ENCODE peak calls at places on chromosomes 16 and 17, in five cellular contexts. B, C, T, S and Y are unnamed samples.

GRCh38 chr16:27503662-27504061 is 46.1 kb downstream of the GTF3C1 start:
- DNase-seq in B (no peak), C (no peak), T (no peak), S (no peak), Y (no peak)

GRCh38 chr16:65713409-65713808 is 591.5 kb upstream of the CDH11 start:
- DNase-seq in B (no peak), C (no peak), T (no peak), S (no peak), Y (no peak)

GRCh38 chr16:17497648-17498047 is 26.9 kb upstream of the XYLT1 start:
- DNase-seq in B (no peak), C (no peak), T (no peak), S (no peak), Y (no peak)

GRCh38 chr16:50165473-50165872 is 12.4 kb downstream of the TENT4B start:
- DNase-seq in B (no peak), C (no peak), T (no peak), S (no peak), Y (no peak)

GRCh38 chr17:28657756-28658155 is 4.0 kb downstream of the SDF2 start:
- DNase-seq in B (no peak), C (no peak), T (no peak), S (no peak), Y (no peak)

GRCh38 chr17:60676758-60677307 is 818 bp upstream of the BCAS3 start:
- DNase-seq in B (no peak), C (no peak), T (no peak), S (no peak), Y (no peak)

GRCh38 chr17:66441012-66441703 is 138.7 kb downstream of the PRKCA start:
- DNase-seq in B (no peak), C (no peak), T (no peak), S (no peak), Y (no peak)

GRCh38 chr16:11150190-11150589 is 105.8 kb downstream of the SOCS1 start:
- DNase-seq in B (no peak), C (no peak), T (no peak), S (no peak), Y (no peak)

GRCh38 chr16:87723224-87723619 is 42.6 kb downstream of the KLHDC4 start:
- DNase-seq in B (peak; percentile 84), C (peak; percentile 77), T (no peak), S (peak; percentile 34), Y (peak; percentile 51)

GRCh38 chr17:7684856-7685532 is 2.3 kb downstream of the TP53 start:
- DNase-seq in B (no peak), C (no peak), T (no peak), S (no peak), Y (no peak)

GRCh38 chr16:3327514-3327913 is 22.2 kb downstream of the ZNF75A start:
- DNase-seq in B (no peak), C (no peak), T (no peak), S (no peak), Y (no peak)

GRCh38 chr16:72195609-72196008 is 23.7 kb upstream of the PMFBP1 start:
- DNase-seq in B (no peak), C (no peak), T (no peak), S (no peak), Y (no peak)

GRCh38 chr16:50267151-50267631 is 840 bp downstream of the ADCY7 start:
- DNase-seq in B (no peak), C (no peak), T (no peak), S (no peak), Y (peak; percentile 44)

GRCh38 chr17:12302711-12303110 is 282.0 kb downstream of the MAP2K4 start:
- DNase-seq in B (no peak), C (no peak), T (no peak), S (no peak), Y (no peak)

GRCh38 chr16:4093495-4094137 is 22.6 kb downstream of the ADCY9 start:
- DNase-seq in B (no peak), C (no peak), T (peak; percentile 60), S (peak; percentile 8), Y (peak; percentile 70)

GRCh38 chr17:68733241-68734176 is 132.3 kb upstream of the FAM20A start:
- DNase-seq in B (peak; percentile 29), C (no peak), T (peak; percentile 56), S (no peak), Y (no peak)

GRCh38 chr16:67391424-67392300 is 1.6 kb downstream of the TPPP3 start:
- DNase-seq in B (no peak), C (peak; percentile 95), T (no peak), S (no peak), Y (peak; percentile 68)

GRCh38 chr17:1718362-1719165 is 5.9 kb upstream of the WDR81 start:
- DNase-seq in B (no peak), C (no peak), T (no peak), S (no peak), Y (no peak)

GRCh38 chr17:67649891-67650290 is 67.8 kb upstream of the NOL11 start:
- DNase-seq in B (no peak), C (no peak), T (no peak), S (no peak), Y (no peak)

GRCh38 chr17:29444589-29444988 is 54.4 kb downstream of the TAOK1 start:
- DNase-seq in B (no peak), C (no peak), T (no peak), S (no peak), Y (no peak)

GRCh38 chr16:72298947-72299346 is 127.0 kb upstream of the PMFBP1 start:
- DNase-seq in B (no peak), C (no peak), T (no peak), S (no peak), Y (no peak)

GRCh38 chr17:59620518-59621259 is 994 bp downstream of the CLTC start:
- DNase-seq in B (no peak), C (peak; percentile 6), T (peak; percentile 58), S (peak; percentile 49), Y (no peak)

GRCh38 chr16:65123846-65124513 is 2.1 kb upstream of the CDH11 start:
- DNase-seq in B (no peak), C (no peak), T (no peak), S (no peak), Y (no peak)

GRCh38 chr17:28644782-28645575 is at the start of gene BLTP2:
- DNase-seq in B (peak; percentile 84), C (peak; percentile 93), T (peak; percentile 94), S (peak; percentile 97), Y (peak; percentile 97)

GRCh38 chr17:64240741-64241347 is 22.2 kb downstream of the TEX2 start:
- DNase-seq in B (peak; percentile 64), C (no peak), T (peak; percentile 65), S (peak; percentile 35), Y (peak; percentile 79)

GRCh38 chr16:27458987-27459688 is 57.2 kb downstream of the IL21R start:
- DNase-seq in B (no peak), C (no peak), T (no peak), S (no peak), Y (no peak)

GRCh38 chr17:17269926-17270773 is 10.9 kb downstream of the COPS3 start:
- DNase-seq in B (no peak), C (no peak), T (no peak), S (no peak), Y (no peak)

GRCh38 chr17:57138956-57139576 is 54.0 kb downstream of the AKAP1 start:
- DNase-seq in B (no peak), C (no peak), T (no peak), S (no peak), Y (no peak)

GRCh38 chr17:65634533-65634932 is 73.1 kb upstream of the AXIN2 start:
- DNase-seq in B (no peak), C (no peak), T (no peak), S (peak; percentile 49), Y (no peak)

GRCh38 chr17:47982645-47983440 is 11.9 kb downstream of the CDK5RAP3 start:
- DNase-seq in B (no peak), C (no peak), T (no peak), S (no peak), Y (no peak)

GRCh38 chr17:63399856-63400255 is 46.2 kb downstream of the CYB561 start:
- DNase-seq in B (no peak), C (no peak), T (peak; percentile 43), S (peak; percentile 40), Y (peak; percentile 63)

GRCh38 chr17:3792481-3792880 is 8.5 kb downstream of the ITGAE start:
- DNase-seq in B (no peak), C (no peak), T (no peak), S (no peak), Y (no peak)

GRCh38 chr16:84453061-84453752 is 51.3 kb downstream of the MEAK7 start:
- DNase-seq in B (no peak), C (no peak), T (no peak), S (no peak), Y (no peak)

GRCh38 chr16:19824216-19824615 is 60.4 kb downstream of the GPRC5B start:
- DNase-seq in B (no peak), C (no peak), T (no peak), S (no peak), Y (no peak)

GRCh38 chr17:57662021-57662420 is 83.1 kb downstream of the CCDC182 start:
- DNase-seq in B (no peak), C (no peak), T (no peak), S (no peak), Y (no peak)

GRCh38 chr16:69112285-69113129 is 7.1 kb downstream of the HAS3 start:
- DNase-seq in B (no peak), C (no peak), T (no peak), S (peak; percentile 64), Y (peak; percentile 71)

GRCh38 chr17:10843806-10844205 is 5.9 kb upstream of the PIRT start:
- DNase-seq in B (no peak), C (no peak), T (no peak), S (peak; percentile 67), Y (no peak)

GRCh38 chr16:15598648-15599190 is 44.2 kb downstream of the MARF1 start:
- DNase-seq in B (no peak), C (no peak), T (no peak), S (no peak), Y (no peak)

GRCh38 chr17:81002409-81003361 is 11.0 kb downstream of the CHMP6 start:
- DNase-seq in B (no peak), C (no peak), T (peak; percentile 52), S (peak; percentile 93), Y (peak; percentile 72)

GRCh38 chr16:81846105-81846504 is 67.0 kb downstream of the PLCG2 start:
- DNase-seq in B (no peak), C (no peak), T (no peak), S (no peak), Y (no peak)
- H3K27ac ChIP-seq in B (no peak overlapping the region), C (no peak overlapping the region), T (no peak overlapping the region), S (no peak overlapping the region), Y (no peak overlapping the region)

GRCh38 chr17:82536220-82537201 is 17.0 kb downstream of the FOXK2 start:
- DNase-seq in B (peak; percentile 52), C (no peak), T (peak; percentile 63), S (no peak), Y (no peak)
- H3K27ac ChIP-seq in B (peak overlapping the region; percentile 100), C (peak overlapping the region; percentile 86), T (peak overlapping the region; percentile 96), S (peak overlapping the region; percentile 87), Y (peak overlapping the region; percentile 83)

DNA sequence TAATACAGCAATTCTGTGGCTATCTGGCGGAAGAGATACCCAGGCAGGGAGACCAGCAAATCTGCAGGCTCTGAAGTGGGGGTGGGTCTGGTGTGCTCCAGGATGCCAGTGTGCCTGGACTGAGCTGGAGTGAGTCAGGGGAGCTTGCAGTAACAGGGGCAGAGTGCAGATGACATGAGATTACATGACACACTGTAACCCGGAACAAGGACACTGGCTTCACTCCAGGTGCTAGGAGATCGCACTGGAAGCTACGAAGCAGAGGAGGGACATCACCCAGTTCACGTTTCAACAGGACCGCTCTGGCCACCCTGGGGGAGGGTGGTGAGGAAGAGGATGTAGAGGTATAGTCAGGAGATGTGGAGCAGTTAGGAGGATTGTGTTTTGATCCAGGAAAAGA is 475.6 kb downstream of the CDH13 start:
- DNase-seq in B (no peak), C (no peak), T (no peak), S (no peak), Y (no peak)
- H3K27ac ChIP-seq in B (no peak overlapping the region), C (no peak overlapping the region), T (no peak overlapping the region), S (no peak overlapping the region), Y (no peak overlapping the region)

GRCh38 chr17:40915721-40916256 is 21.7 kb downstream of the KRT23 start:
- DNase-seq in B (peak; percentile 38), C (no peak), T (no peak), S (no peak), Y (no peak)
- H3K27ac ChIP-seq in B (peak overlapping the region; percentile 84), C (no peak overlapping the region), T (no peak overlapping the region), S (no peak overlapping the region), Y (peak overlapping the region; percentile 39)